ENCODE peak calls at places on chromosome 19, in seven cellular contexts. One of them, this sample, is unnamed.

GRCh38 chr19:35757231-35757748 is 461 bp upstream of the HSPB6 start:
- DNase-seq in activated T-cell treated with anti-CD3 and anti-CD28 coated beads for 1 hour: no peak
- DNase-seq in dorsolateral prefrontal cortex: no peak
- DNase-seq in HT1080: peak; percentile 72
- DNase-seq in NCI-H1092: peak; percentile 63
- DNase-seq in AG10803: peak; percentile 88
- DNase-seq in cardiac muscle cell: peak; percentile 73
- DNase-seq in this sample: no peak

GRCh38 chr19:14031719-14032480 is at the start of gene IL27RA:
- DNase-seq in activated T-cell treated with anti-CD3 and anti-CD28 coated beads for 1 hour: peak; percentile 72
- DNase-seq in dorsolateral prefrontal cortex: peak; percentile 23
- DNase-seq in HT1080: peak; percentile 78
- DNase-seq in NCI-H1092: peak; percentile 42
- DNase-seq in AG10803: peak; percentile 37
- DNase-seq in cardiac muscle cell: peak; percentile 61
- DNase-seq in this sample: peak; percentile 51

GRCh38 chr19:45352471-45352870 is 11.9 kb downstream of the KLC3 start:
- DNase-seq in activated T-cell treated with anti-CD3 and anti-CD28 coated beads for 1 hour: no peak
- DNase-seq in dorsolateral prefrontal cortex: no peak
- DNase-seq in HT1080: no peak
- DNase-seq in NCI-H1092: no peak
- DNase-seq in AG10803: no peak
- DNase-seq in cardiac muscle cell: no peak
- DNase-seq in this sample: no peak

GRCh38 chr19:35644987-35645679 is 3.0 kb upstream of the COX6B1 start:
- DNase-seq in activated T-cell treated with anti-CD3 and anti-CD28 coated beads for 1 hour: peak; percentile 67
- DNase-seq in dorsolateral prefrontal cortex: peak; percentile 35
- DNase-seq in HT1080: no peak
- DNase-seq in NCI-H1092: peak; percentile 31
- DNase-seq in AG10803: peak; percentile 40
- DNase-seq in cardiac muscle cell: peak; percentile 85
- DNase-seq in this sample: peak; percentile 66

GRCh38 chr19:12841094-12841493 is 2.8 kb downstream of the MAST1 start:
- DNase-seq in activated T-cell treated with anti-CD3 and anti-CD28 coated beads for 1 hour: no peak
- DNase-seq in dorsolateral prefrontal cortex: no peak
- DNase-seq in HT1080: no peak
- DNase-seq in NCI-H1092: no peak
- DNase-seq in AG10803: no peak
- DNase-seq in cardiac muscle cell: peak; percentile 92
- DNase-seq in this sample: peak; percentile 24

GRCh38 chr19:53004242-53004641 is 9.5 kb upstream of the ERVV-1 start:
- DNase-seq in activated T-cell treated with anti-CD3 and anti-CD28 coated beads for 1 hour: no peak
- DNase-seq in dorsolateral prefrontal cortex: no peak
- DNase-seq in HT1080: no peak
- DNase-seq in NCI-H1092: no peak
- DNase-seq in AG10803: no peak
- DNase-seq in cardiac muscle cell: no peak
- DNase-seq in this sample: no peak

GRCh38 chr19:2554856-2555255 is 78.9 kb downstream of the GADD45B start:
- DNase-seq in activated T-cell treated with anti-CD3 and anti-CD28 coated beads for 1 hour: no peak
- DNase-seq in dorsolateral prefrontal cortex: no peak
- DNase-seq in HT1080: peak; percentile 40
- DNase-seq in NCI-H1092: no peak
- DNase-seq in AG10803: peak; percentile 45
- DNase-seq in cardiac muscle cell: no peak
- DNase-seq in this sample: no peak

GRCh38 chr19:36030264-36031148 is 2.2 kb downstream of the CLIP3 start:
- DNase-seq in activated T-cell treated with anti-CD3 and anti-CD28 coated beads for 1 hour: no peak
- DNase-seq in dorsolateral prefrontal cortex: no peak
- DNase-seq in HT1080: no peak
- DNase-seq in NCI-H1092: no peak
- DNase-seq in AG10803: peak; percentile 59
- DNase-seq in cardiac muscle cell: no peak
- DNase-seq in this sample: peak; percentile 41

GRCh38 chr19:584240-585001 is 5.3 kb upstream of the HCN2 start:
- DNase-seq in activated T-cell treated with anti-CD3 and anti-CD28 coated beads for 1 hour: peak; percentile 68
- DNase-seq in dorsolateral prefrontal cortex: no peak
- DNase-seq in HT1080: peak; percentile 34
- DNase-seq in NCI-H1092: no peak
- DNase-seq in AG10803: no peak
- DNase-seq in cardiac muscle cell: peak; percentile 79
- DNase-seq in this sample: peak; percentile 32

GRCh38 chr19:9883231-9883758 is 48.2 kb downstream of the PIN1 start:
- DNase-seq in activated T-cell treated with anti-CD3 and anti-CD28 coated beads for 1 hour: no peak
- DNase-seq in dorsolateral prefrontal cortex: no peak
- DNase-seq in HT1080: no peak
- DNase-seq in NCI-H1092: peak; percentile 87
- DNase-seq in AG10803: no peak
- DNase-seq in cardiac muscle cell: no peak
- DNase-seq in this sample: peak; percentile 54

GRCh38 chr19:3292958-3293529 is 68.6 kb downstream of the CELF5 start:
- DNase-seq in activated T-cell treated with anti-CD3 and anti-CD28 coated beads for 1 hour: no peak
- DNase-seq in dorsolateral prefrontal cortex: no peak
- DNase-seq in HT1080: no peak
- DNase-seq in NCI-H1092: no peak
- DNase-seq in AG10803: no peak
- DNase-seq in cardiac muscle cell: no peak
- DNase-seq in this sample: no peak

GRCh38 chr19:40778865-40779284 is 828 bp downstream of the RAB4B start:
- DNase-seq in activated T-cell treated with anti-CD3 and anti-CD28 coated beads for 1 hour: no peak
- DNase-seq in dorsolateral prefrontal cortex: no peak
- DNase-seq in HT1080: no peak
- DNase-seq in NCI-H1092: no peak
- DNase-seq in AG10803: no peak
- DNase-seq in cardiac muscle cell: no peak
- DNase-seq in this sample: no peak

GRCh38 chr19:47781590-47782318 is 3.3 kb downstream of the SELENOW start:
- DNase-seq in activated T-cell treated with anti-CD3 and anti-CD28 coated beads for 1 hour: no peak
- DNase-seq in dorsolateral prefrontal cortex: peak; percentile 45
- DNase-seq in HT1080: no peak
- DNase-seq in NCI-H1092: no peak
- DNase-seq in AG10803: peak; percentile 19
- DNase-seq in cardiac muscle cell: no peak
- DNase-seq in this sample: no peak

GRCh38 chr19:32537626-32538025 is 43.4 kb upstream of the PDCD5 start:
- DNase-seq in activated T-cell treated with anti-CD3 and anti-CD28 coated beads for 1 hour: no peak
- DNase-seq in dorsolateral prefrontal cortex: no peak
- DNase-seq in HT1080: no peak
- DNase-seq in NCI-H1092: no peak
- DNase-seq in AG10803: no peak
- DNase-seq in cardiac muscle cell: no peak
- DNase-seq in this sample: no peak

GRCh38 chr19:58520257-58520599 is 618 bp upstream of the ZBTB45 start:
- DNase-seq in activated T-cell treated with anti-CD3 and anti-CD28 coated beads for 1 hour: no peak
- DNase-seq in dorsolateral prefrontal cortex: no peak
- DNase-seq in HT1080: no peak
- DNase-seq in NCI-H1092: no peak
- DNase-seq in AG10803: no peak
- DNase-seq in cardiac muscle cell: no peak
- DNase-seq in this sample: no peak

GRCh38 chr19:2550431-2551171 is 74.7 kb downstream of the GADD45B start:
- DNase-seq in activated T-cell treated with anti-CD3 and anti-CD28 coated beads for 1 hour: no peak
- DNase-seq in dorsolateral prefrontal cortex: peak; percentile 38
- DNase-seq in HT1080: no peak
- DNase-seq in NCI-H1092: peak; percentile 22
- DNase-seq in AG10803: peak; percentile 51
- DNase-seq in cardiac muscle cell: no peak
- DNase-seq in this sample: no peak

GRCh38 chr19:13082192-13083007 is 20.3 kb downstream of the LYL1 start:
- DNase-seq in activated T-cell treated with anti-CD3 and anti-CD28 coated beads for 1 hour: no peak
- DNase-seq in dorsolateral prefrontal cortex: no peak
- DNase-seq in HT1080: peak; percentile 38
- DNase-seq in NCI-H1092: peak; percentile 56
- DNase-seq in AG10803: peak; percentile 49
- DNase-seq in cardiac muscle cell: peak; percentile 48
- DNase-seq in this sample: no peak

GRCh38 chr19:33812388-33813330 is 16.0 kb downstream of the KCTD15 start:
- DNase-seq in activated T-cell treated with anti-CD3 and anti-CD28 coated beads for 1 hour: no peak
- DNase-seq in dorsolateral prefrontal cortex: no peak
- DNase-seq in HT1080: no peak
- DNase-seq in NCI-H1092: no peak
- DNase-seq in AG10803: no peak
- DNase-seq in cardiac muscle cell: no peak
- DNase-seq in this sample: no peak

GRCh38 chr19:5828661-5829566 is 10.6 kb downstream of the FUT6 start:
- DNase-seq in activated T-cell treated with anti-CD3 and anti-CD28 coated beads for 1 hour: no peak
- DNase-seq in dorsolateral prefrontal cortex: no peak
- DNase-seq in HT1080: no peak
- DNase-seq in NCI-H1092: peak; percentile 84
- DNase-seq in AG10803: no peak
- DNase-seq in cardiac muscle cell: peak; percentile 96
- DNase-seq in this sample: no peak

GRCh38 chr19:27720155-27720554 is 1492.8 kb downstream of the UQCRFS1 start:
- DNase-seq in activated T-cell treated with anti-CD3 and anti-CD28 coated beads for 1 hour: no peak
- DNase-seq in dorsolateral prefrontal cortex: no peak
- DNase-seq in HT1080: no peak
- DNase-seq in NCI-H1092: no peak
- DNase-seq in AG10803: no peak
- DNase-seq in cardiac muscle cell: no peak
- DNase-seq in this sample: no peak

GRCh38 chr19:58020985-58021384 is 12.8 kb upstream of the ZSCAN1 start:
- DNase-seq in activated T-cell treated with anti-CD3 and anti-CD28 coated beads for 1 hour: no peak
- DNase-seq in dorsolateral prefrontal cortex: no peak
- DNase-seq in HT1080: no peak
- DNase-seq in NCI-H1092: no peak
- DNase-seq in AG10803: no peak
- DNase-seq in cardiac muscle cell: no peak
- DNase-seq in this sample: no peak

GRCh38 chr19:39684283-39684682 is 20.0 kb upstream of the LGALS14 start:
- DNase-seq in activated T-cell treated with anti-CD3 and anti-CD28 coated beads for 1 hour: no peak
- DNase-seq in dorsolateral prefrontal cortex: no peak
- DNase-seq in HT1080: no peak
- DNase-seq in NCI-H1092: no peak
- DNase-seq in AG10803: no peak
- DNase-seq in cardiac muscle cell: no peak
- DNase-seq in this sample: no peak

GRCh38 chr19:38384209-38385027 is 3.4 kb downstream of the GGN start:
- DNase-seq in activated T-cell treated with anti-CD3 and anti-CD28 coated beads for 1 hour: no peak
- DNase-seq in dorsolateral prefrontal cortex: no peak
- DNase-seq in HT1080: no peak
- DNase-seq in NCI-H1092: no peak
- DNase-seq in AG10803: no peak
- DNase-seq in cardiac muscle cell: peak; percentile 38
- DNase-seq in this sample: peak; percentile 38

GRCh38 chr19:50658438-50659317 is 9.4 kb downstream of the C19orf81 start:
- DNase-seq in activated T-cell treated with anti-CD3 and anti-CD28 coated beads for 1 hour: peak; percentile 25
- DNase-seq in dorsolateral prefrontal cortex: peak; percentile 68
- DNase-seq in HT1080: peak; percentile 88
- DNase-seq in NCI-H1092: peak; percentile 83
- DNase-seq in AG10803: peak; percentile 49
- DNase-seq in cardiac muscle cell: peak; percentile 96
- DNase-seq in this sample: peak; percentile 6

GRCh38 chr19:52542984-52543664 is 15.7 kb downstream of the ZNF808 start:
- DNase-seq in activated T-cell treated with anti-CD3 and anti-CD28 coated beads for 1 hour: no peak
- DNase-seq in dorsolateral prefrontal cortex: no peak
- DNase-seq in HT1080: no peak
- DNase-seq in NCI-H1092: no peak
- DNase-seq in AG10803: no peak
- DNase-seq in cardiac muscle cell: no peak
- DNase-seq in this sample: no peak

GRCh38 chr19:46369817-46370216 is 22.9 kb downstream of the PPP5C start:
- DNase-seq in activated T-cell treated with anti-CD3 and anti-CD28 coated beads for 1 hour: no peak
- DNase-seq in dorsolateral prefrontal cortex: no peak
- DNase-seq in HT1080: no peak
- DNase-seq in NCI-H1092: no peak
- DNase-seq in AG10803: no peak
- DNase-seq in cardiac muscle cell: no peak
- DNase-seq in this sample: peak; percentile 95